ENCODE peak calls at places on chromosomes 7 and 10, in nine cellular contexts. W is nucleus accumbens; X is stimulated activated CD4-positive, alpha-beta T cell treated with anti-CD3 and anti-CD28 coated beads, Interleukin-15, amount 100 ng/mL, for 1 hour; O is activated T-cell treated with anti-CD3 and anti-CD28 coated beads for 1 hour; G is anterior cingulate cortex; Y is frontal cortex; J is ELR; F is NCI-H2081; A is NCI-H2029. L is an unnamed sample.

GRCh38 chr10:6297951-6298381 is 95.2 kb downstream of the PFKFB3 start:
- DNase-seq in W (no peak), X (no peak), O (no peak), G (no peak), Y (no peak), J (no peak), F (no peak), A (no peak), L (no peak)

GRCh38 chr7:110595694-110596093 is 495.2 kb upstream of the LRRN3 start:
- DNase-seq in W (no peak), X (no peak), O (no peak), G (no peak), Y (no peak), J (no peak), F (no peak), A (no peak), L (no peak)

GRCh38 chr10:133096616-133097269 is 9.0 kb downstream of the ADGRA1 start:
- DNase-seq in W (no peak), X (no peak), O (no peak), G (no peak), Y (no peak), J (no peak), F (no peak), A (no peak), L (no peak)

GRCh38 chr10:74460812-74461211 is 309.8 kb downstream of the ADK start:
- DNase-seq in W (no peak), X (no peak), O (no peak), G (no peak), Y (peak; percentile 5), J (no peak), F (no peak), A (no peak), L (no peak)

GRCh38 chr10:132309879-132310591 is 2.3 kb upstream of the STK32C start:
- DNase-seq in W (no peak), X (no peak), O (no peak), G (no peak), Y (no peak), J (no peak), F (no peak), A (no peak), L (no peak)

GRCh38 chr7:153430931-153431330 is 621.3 kb upstream of the DPP6 start:
- DNase-seq in W (no peak), X (no peak), O (no peak), G (no peak), Y (no peak), J (no peak), F (no peak), A (no peak), L (no peak)

GRCh38 chr7:98864726-98865420 is 4.9 kb downstream of the TMEM130 start:
- DNase-seq in W (no peak), X (no peak), O (no peak), G (no peak), Y (no peak), J (no peak), F (no peak), A (no peak), L (no peak)

GRCh38 chr10:125154529-125154928 is 5.8 kb downstream of the CTBP2 start:
- DNase-seq in W (no peak), X (no peak), O (no peak), G (no peak), Y (no peak), J (peak; percentile 47), F (no peak), A (no peak), L (no peak)

GRCh38 chr10:33258951-33259350 is 75.5 kb downstream of the NRP1 start:
- DNase-seq in W (no peak), X (no peak), O (no peak), G (no peak), Y (no peak), J (peak; percentile 80), F (no peak), A (no peak), L (no peak)

GRCh38 chr10:28359334-28359733 is 56.5 kb upstream of the MPP7 start:
- DNase-seq in W (no peak), X (no peak), O (no peak), G (no peak), Y (no peak), J (peak; percentile 6), F (no peak), A (no peak), L (no peak)

GRCh38 chr10:22473459-22473858 is 128.2 kb downstream of the SPAG6 start:
- DNase-seq in W (no peak), X (no peak), O (no peak), G (no peak), Y (no peak), J (no peak), F (no peak), A (no peak), L (no peak)

GRCh38 chr7:102042016-102042656 is 224.7 kb downstream of the CUX1 start:
- DNase-seq in W (no peak), X (no peak), O (no peak), G (no peak), Y (no peak), J (peak; percentile 89), F (no peak), A (no peak), L (no peak)

GRCh38 chr7:107967420-107967819 is 35.5 kb downstream of the LAMB1 start:
- DNase-seq in W (no peak), X (no peak), O (no peak), G (no peak), Y (no peak), J (no peak), F (no peak), A (peak; percentile 70), L (no peak)

GRCh38 chr7:28804990-28805389 is 153.1 kb downstream of the TRIL start:
- DNase-seq in W (no peak), X (no peak), O (no peak), G (no peak), Y (peak; percentile 10), J (peak; percentile 70), F (no peak), A (no peak), L (no peak)

GRCh38 chr10:94991243-94991888 is 52.9 kb downstream of the CYP2C9 start:
- DNase-seq in W (no peak), X (no peak), O (no peak), G (no peak), Y (no peak), J (peak; percentile 35), F (no peak), A (no peak), L (no peak)

GRCh38 chr7:78768859-78769258 is 684.6 kb downstream of the MAGI2 start:
- DNase-seq in W (no peak), X (no peak), O (no peak), G (no peak), Y (no peak), J (no peak), F (peak; percentile 48), A (no peak), L (no peak)

L was measured in K562.